ENCODE peak calls at places on chromosome 17, in eight cellular contexts. V is fibroblast of mammary gland; B is AG04450; R is left ventricle myocardium inferior; O is CD8-positive, alpha-beta T cell; I is foreskin fibroblast; J is uterus; T is Peyer's patch. H is an unnamed sample.

GRCh38 chr17:29575511-29576213 is 7.2 kb downstream of the TP53I13 start:
- DNase-seq in V (no peak), B (no peak), R (peak; percentile 13), O (no peak), I (no peak), J (no peak), T (no peak), H (no peak)

GRCh38 chr17:49403514-49404289 is 11.0 kb downstream of the PHB1 start:
- DNase-seq in V (no peak), B (no peak), R (no peak), O (no peak), I (no peak), J (no peak), T (peak; percentile 65), H (no peak)

GRCh38 chr17:35537569-35538209 is at the start of gene SLFN12L:
- DNase-seq in V (no peak), B (no peak), R (no peak), O (no peak), I (no peak), J (no peak), T (no peak), H (no peak)

GRCh38 chr17:72967963-72968585 is 124.4 kb downstream of the SLC39A11 start:
- DNase-seq in V (no peak), B (no peak), R (no peak), O (no peak), I (no peak), J (no peak), T (no peak), H (no peak)

GRCh38 chr17:66302761-66303626 is 581 bp downstream of the PRKCA start:
- DNase-seq in V (peak; percentile 41), B (no peak), R (peak; percentile 47), O (peak; percentile 77), I (peak; percentile 33), J (peak; percentile 56), T (peak; percentile 73), H (peak; percentile 52)

GRCh38 chr17:12691173-12691572 is 25.5 kb downstream of the MYOCD start:
- DNase-seq in V (peak; percentile 72), B (no peak), R (no peak), O (no peak), I (no peak), J (peak; percentile 34), T (no peak), H (no peak)

GRCh38 chr17:62781826-62782225 is 26.3 kb downstream of the MARCHF10 start:
- DNase-seq in V (peak; percentile 53), B (no peak), R (no peak), O (no peak), I (peak; percentile 28), J (no peak), T (no peak), H (no peak)

GRCh38 chr17:34156741-34157589 is 98.1 kb upstream of the CCL2 start:
- DNase-seq in V (no peak), B (no peak), R (no peak), O (no peak), I (no peak), J (no peak), T (no peak), H (no peak)

DNA sequence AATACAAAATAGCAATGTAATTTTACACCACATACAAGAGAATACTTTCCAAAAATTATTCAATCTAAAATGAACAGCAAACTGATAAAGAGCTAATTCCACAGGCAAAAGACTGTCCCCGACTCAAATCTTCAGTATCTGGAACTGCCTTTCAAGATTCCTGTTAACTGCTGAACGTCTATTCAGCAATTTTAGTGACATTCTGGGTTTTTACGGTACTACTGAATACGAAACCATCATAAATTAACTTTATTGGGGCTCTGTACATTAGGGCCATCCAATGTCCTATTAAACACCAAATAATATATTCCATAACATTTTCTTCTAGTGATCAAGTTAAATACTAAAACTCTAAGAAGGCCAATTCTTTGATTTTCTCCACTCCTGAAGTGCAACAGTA is 1.6 kb downstream of the FBXL20 start:
- DNase-seq in V (no peak), B (no peak), R (no peak), O (no peak), I (no peak), J (no peak), T (no peak), H (no peak)
- H3K4me3 ChIP-seq in V (peak overlapping the region; percentile 82), B (no peak overlapping the region), R (peak overlapping the region; percentile 97), O (no peak overlapping the region), I (peak overlapping the region; percentile 66), J (peak overlapping the region; percentile 89), T (no peak overlapping the region), H (no peak overlapping the region)

DNA sequence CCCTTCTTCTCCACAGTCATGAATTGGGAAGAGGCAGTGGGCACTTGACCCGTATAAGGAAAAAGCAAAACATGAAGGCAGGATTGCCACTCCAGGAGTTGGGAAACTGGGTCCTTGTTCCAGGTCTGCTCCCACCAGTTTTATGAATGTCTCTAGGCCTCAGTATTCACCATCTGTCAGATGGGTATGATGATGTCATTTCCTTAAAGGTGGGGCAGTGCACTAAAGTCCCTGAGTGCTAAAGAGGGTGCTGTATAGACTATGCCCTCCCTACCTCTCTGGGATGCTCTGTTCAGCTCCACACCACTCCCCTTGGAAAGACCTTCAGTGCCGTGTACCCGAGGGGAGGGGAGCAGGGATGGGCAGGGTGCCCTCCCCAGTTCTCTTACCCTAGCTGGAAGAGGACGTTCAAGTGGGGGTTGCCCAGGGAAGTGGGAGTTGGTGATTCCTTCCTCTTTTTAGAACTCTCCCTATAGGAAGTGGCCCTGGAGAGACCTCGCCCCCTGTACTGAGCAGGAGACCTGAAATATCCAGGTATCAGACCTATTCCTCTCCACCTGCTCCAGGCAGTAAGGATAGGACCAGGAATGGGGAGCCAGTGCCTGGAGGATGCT is 2.2 kb downstream of the LASP1 start:
- DNase-seq in V (no peak), B (no peak), R (no peak), O (no peak), I (no peak), J (no peak), T (no peak), H (no peak)
- H3K4me3 ChIP-seq in V (peak overlapping the region; percentile 97), B (peak overlapping the region; percentile 98), R (peak overlapping the region; percentile 99), O (peak overlapping the region; percentile 51), I (peak overlapping the region; percentile 99), J (peak overlapping the region; percentile 84), T (peak overlapping the region; percentile 89), H (peak overlapping the region; percentile 97)

DNA sequence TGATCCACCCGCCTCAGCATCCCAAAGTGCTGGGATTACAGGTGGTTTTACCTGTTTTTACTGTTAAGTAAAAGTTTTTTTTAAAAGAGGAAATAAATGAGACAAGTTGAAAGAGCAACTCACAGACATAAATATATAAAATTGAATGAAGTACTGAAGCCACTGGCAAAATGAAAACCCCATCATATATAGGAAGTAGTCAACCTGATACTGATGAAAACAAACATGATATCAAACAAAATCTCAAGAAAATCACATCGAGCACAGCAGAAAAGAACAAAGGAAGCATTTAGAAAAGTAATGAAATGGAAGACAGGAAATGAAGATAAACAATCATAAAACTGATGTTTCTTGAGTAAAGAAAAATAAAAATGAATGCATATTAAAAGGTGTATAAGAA is 31.7 kb downstream of the UBE2G1 start:
- DNase-seq in V (no peak), B (no peak), R (no peak), O (no peak), I (no peak), J (no peak), T (no peak), H (no peak)
- H3K4me3 ChIP-seq in V (no peak overlapping the region), B (no peak overlapping the region), R (no peak overlapping the region), O (no peak overlapping the region), I (no peak overlapping the region), J (no peak overlapping the region), T (no peak overlapping the region), H (no peak overlapping the region)

GRCh38 chr17:55321507-55322064 is 56.8 kb downstream of the HLF start:
- DNase-seq in V (no peak), B (no peak), R (no peak), O (no peak), I (no peak), J (no peak), T (no peak), H (no peak)

GRCh38 chr17:55322451-55322985 is 57.8 kb downstream of the HLF start:
- DNase-seq in V (no peak), B (no peak), R (no peak), O (no peak), I (peak; percentile 29), J (no peak), T (no peak), H (no peak)

GRCh38 chr17:55319933-55320593 is 55.3 kb downstream of the HLF start:
- DNase-seq in V (no peak), B (no peak), R (no peak), O (no peak), I (no peak), J (no peak), T (no peak), H (no peak)

GRCh38 chr17:55318715-55319487 is 54.1 kb downstream of the HLF start:
- DNase-seq in V (no peak), B (no peak), R (no peak), O (no peak), I (no peak), J (no peak), T (no peak), H (no peak)

GRCh38 chr17:55320594-55321506 is 56.1 kb downstream of the HLF start:
- DNase-seq in V (no peak), B (no peak), R (no peak), O (no peak), I (no peak), J (no peak), T (no peak), H (no peak)
- H3K4me3 ChIP-seq in V (no peak overlapping the region), B (peak overlapping the region; percentile 5), R (peak overlapping the region; percentile 7), O (no peak overlapping the region), I (peak overlapping the region; percentile 12), J (no peak overlapping the region), T (no peak overlapping the region), H (no peak overlapping the region)

GRCh38 chr17:77145635-77146632 is 5.2 kb downstream of the SEC14L1 start:
- DNase-seq in V (peak; percentile 71), B (no peak), R (peak; percentile 60), O (no peak), I (peak; percentile 83), J (no peak), T (peak; percentile 73), H (peak; percentile 80)

GRCh38 chr17:77148959-77149510 is 8.3 kb downstream of the SEC14L1 start:
- DNase-seq in V (no peak), B (no peak), R (no peak), O (no peak), I (no peak), J (no peak), T (no peak), H (no peak)

GRCh38 chr17:77148109-77148958 is 7.6 kb downstream of the SEC14L1 start:
- DNase-seq in V (no peak), B (no peak), R (no peak), O (no peak), I (no peak), J (no peak), T (no peak), H (no peak)

GRCh38 chr17:77146882-77147281 is 6.1 kb downstream of the SEC14L1 start:
- DNase-seq in V (no peak), B (no peak), R (no peak), O (no peak), I (no peak), J (no peak), T (peak; percentile 84), H (no peak)

GRCh38 chr17:77147357-77147801 is 6.6 kb downstream of the SEC14L1 start:
- DNase-seq in V (no peak), B (no peak), R (no peak), O (no peak), I (no peak), J (no peak), T (no peak), H (no peak)
- H3K4me3 ChIP-seq in V (no peak overlapping the region), B (no peak overlapping the region), R (peak overlapping the region; percentile 84), O (no peak overlapping the region), I (no peak overlapping the region), J (no peak overlapping the region), T (no peak overlapping the region), H (no peak overlapping the region)

H was measured in astrocyte of the spinal cord.